ENCODE peak calls at places on chromosomes 2 and 18, in six cellular contexts. V, K, J, G, P and T are unnamed samples. For H3K36me3, the result is how much of the 10 kb centered on the place peaks cover.

GRCh38 chr2:166126014-166126639 is 1.7 kb downstream of the SCN1A start:
- DNase-seq in V (peak), G (no peak), J (no peak), K (no peak), P (no peak), T (no peak)

GRCh38 chr18:59848002-59848401 is 51.8 kb upstream of the PMAIP1 start:
- DNase-seq in P (no peak), G (no peak), J (no peak), K (no peak), V (no peak), T (no peak)

GRCh38 chr2:233691443-233692433 is 952 bp upstream of the UGT1A6 start:
- DNase-seq in J (no peak), G (no peak), V (no peak), K (no peak), P (no peak), T (no peak)

GRCh38 chr2:134367915-134368911 is 114.3 kb downstream of the MGAT5 start:
- DNase-seq in K (no peak), V (no peak), P (peak), J (peak), G (peak), T (no peak)

GRCh38 chr18:58195278-58195721 is 151.3 kb downstream of the NEDD4L start:
- DNase-seq in G (no peak), P (no peak), J (no peak), K (no peak), V (peak), T (peak)

GRCh38 chr2:158297606-158298005 is 158.9 kb downstream of the CCDC148 start:
- DNase-seq in G (no peak), V (no peak), P (no peak), K (no peak), J (no peak), T (no peak)

GRCh38 chr2:9594361-9595063 is 36.3 kb downstream of the YWHAQ start:
- DNase-seq in G (peak), K (peak), V (no peak), J (no peak), P (peak), T (no peak)

GRCh38 chr2:175282300-175282699 is 100.8 kb upstream of the ATP5MC3 start:
- DNase-seq in P (peak), K (peak), V (no peak), G (peak), J (no peak), T (peak)

GRCh38 chr18:24274822-24275221 is 122.8 kb downstream of the OSBPL1A start:
- DNase-seq in P (no peak), G (no peak), V (peak), K (no peak), J (no peak), T (no peak)

GRCh38 chr2:64143154-64144056 is 815 bp downstream of the PELI1 start:
- DNase-seq in K (peak), P (peak), G (peak), J (peak), V (peak), T (peak)

GRCh38 chr2:100073110-100073509 is 69.3 kb downstream of the AFF3 start:
- DNase-seq in P (no peak), V (no peak), K (no peak), J (no peak), G (no peak), T (no peak)

GRCh38 chr2:128235581-128235980 is 83.1 kb downstream of the HS6ST1 start:
- DNase-seq in J (no peak), P (no peak), V (no peak), K (no peak), G (no peak), T (no peak)

GRCh38 chr2:31244101-31244500 is 10.1 kb downstream of the EHD3 start:
- DNase-seq in G (no peak), V (no peak), P (no peak), J (no peak), K (no peak), T (no peak)

GRCh38 chr18:71707985-71708500 is 836.1 kb downstream of the CBLN2 start:
- DNase-seq in K (no peak), G (no peak), P (no peak), V (no peak), J (no peak), T (no peak)

GRCh38 chr2:209613941-209614340 is 157.7 kb upstream of the UNC80 start:
- DNase-seq in P (no peak), G (no peak), J (no peak), V (no peak), K (peak), T (no peak)

GRCh38 chr2:12918841-12919445 is 202.2 kb downstream of the TRIB2 start:
- DNase-seq in J (no peak), P (no peak), K (no peak), V (peak), G (peak), T (no peak)

GRCh38 chr2:152541712-152542111 is 175.5 kb downstream of the PRPF40A start:
- DNase-seq in V (no peak), K (no peak), P (no peak), J (no peak), G (no peak), T (no peak)

GRCh38 chr2:225171350-225171749 is 129.1 kb upstream of the DOCK10 start:
- DNase-seq in K (no peak), G (no peak), J (no peak), V (no peak), P (no peak), T (no peak)

GRCh38 chr2:288002-288742 is at the start of gene ALKAL2:
- DNase-seq in G (no peak), K (peak), J (no peak), P (no peak), V (peak), T (peak)

GRCh38 chr2:141392517-141393213 is 738.2 kb downstream of the LRP1B start:
- DNase-seq in J (no peak), K (peak), P (peak), G (peak), V (no peak), T (no peak)

GRCh38 chr2:97763176-97763845 is 49.9 kb downstream of the ZAP70 start:
- DNase-seq in K (no peak), V (no peak), J (no peak), P (no peak), G (peak), T (no peak)

GRCh38 chr2:186126181-186126580 is 359.9 kb upstream of the ZC3H15 start:
- DNase-seq in G (no peak), V (no peak), K (no peak), P (no peak), J (no peak), T (no peak)

GRCh38 chr2:161965994-161966393 is 108.0 kb downstream of the DPP4 start:
- DNase-seq in J (no peak), G (peak), K (no peak), V (no peak), P (no peak), T (no peak)

GRCh38 chr2:3574155-3574554 is 905 bp upstream of the RPS7 start:
- DNase-seq in V (no peak), J (no peak), G (no peak), P (no peak), K (no peak), T (no peak)

GRCh38 chr2:15812187-15812830 is 128.0 kb upstream of the MYCN start:
- DNase-seq in K (no peak), V (no peak), J (no peak), G (no peak), P (no peak), T (no peak)

GRCh38 chr2:207202645-207203044 is 36.9 kb upstream of the KLF7 start:
- DNase-seq in P (peak), V (no peak), K (no peak), J (peak), G (peak), T (no peak)

GRCh38 chr2:33475381-33476099 is 909 bp upstream of the RASGRP3 start:
- DNase-seq in K (peak), V (peak), G (peak), P (peak), J (peak), T (peak)

GRCh38 chr2:164287041-164287440 is 334.2 kb downstream of the GRB14 start:
- DNase-seq in V (no peak), P (no peak), J (no peak), K (no peak), G (no peak), T (no peak)

GRCh38 chr2:168814939-168815907 is 12.8 kb downstream of the NOSTRIN start:
- DNase-seq in K (no peak), V (no peak), J (no peak), P (no peak), G (no peak), T (no peak)

GRCh38 chr2:20080839-20081348 is 29.5 kb upstream of the LAPTM4A start:
- DNase-seq in P (no peak), K (no peak), J (no peak), G (no peak), V (no peak), T (no peak)

GRCh38 chr2:241797441-241798080 is 11.4 kb upstream of the NEU4 start:
- DNase-seq in J (no peak), P (no peak), K (no peak), G (no peak), V (peak), T (no peak)

GRCh38 chr2:156918410-156918809 is 339.1 kb upstream of the GALNT5 start:
- DNase-seq in J (no peak), P (peak), G (peak), K (peak), V (no peak), T (no peak)

GRCh38 chr2:3739313-3739712 is 35.9 kb downstream of the DCDC2C start:
- DNase-seq in K (no peak), P (no peak), V (no peak), J (no peak), G (no peak), T (no peak)

GRCh38 chr2:24466871-24467870 is 23.9 kb upstream of the NCOA1 start:
- DNase-seq in J (no peak), G (no peak), V (no peak), P (no peak), K (no peak), T (no peak)

GRCh38 chr2:41668529-41668928 is 379.3 kb upstream of the PKDCC start:
- DNase-seq in G (no peak), K (no peak), P (no peak), J (no peak), V (no peak), T (no peak)

GRCh38 chr2:43034242-43034619 is 192.2 kb downstream of the ZFP36L2 start:
- DNase-seq in V (no peak), G (no peak), K (no peak), P (no peak), J (no peak), T (no peak)

GRCh38 chr2:184554736-184555135 is 43.6 kb upstream of the ZNF804A start:
- DNase-seq in K (peak), J (no peak), P (no peak), G (peak), V (no peak), T (no peak)

GRCh38 chr2:194223173-194223670 is 1433.8 kb upstream of the SLC39A10 start:
- DNase-seq in K (no peak), V (no peak), J (no peak), G (no peak), P (no peak), T (no peak)

GRCh38 chr18:74541703-74542555 is 7.6 kb downstream of the CNDP1 start:
- DNase-seq in P (no peak), J (no peak), V (no peak), G (no peak), K (no peak), T (no peak)

GRCh38 chr2:27322766-27323591 is at the start of gene MPV17:
- DNase-seq in K (peak), G (peak), V (peak), J (peak), P (peak), T (peak)

GRCh38 chr2:27322301-27322765 is 564 bp downstream of the MPV17 start:
- DNase-seq in G (peak), V (peak), K (no peak), J (peak), P (no peak), T (no peak)

GRCh38 chr2:27324720-27325119 is 1.8 kb upstream of the MPV17 start:
- DNase-seq in P (no peak), K (no peak), G (no peak), J (no peak), V (no peak), T (no peak)

GRCh38 chr2:27323592-27324285 is 842 bp upstream of the MPV17 start:
- DNase-seq in J (no peak), K (no peak), V (peak), P (no peak), G (no peak), T (no peak)

DNA sequence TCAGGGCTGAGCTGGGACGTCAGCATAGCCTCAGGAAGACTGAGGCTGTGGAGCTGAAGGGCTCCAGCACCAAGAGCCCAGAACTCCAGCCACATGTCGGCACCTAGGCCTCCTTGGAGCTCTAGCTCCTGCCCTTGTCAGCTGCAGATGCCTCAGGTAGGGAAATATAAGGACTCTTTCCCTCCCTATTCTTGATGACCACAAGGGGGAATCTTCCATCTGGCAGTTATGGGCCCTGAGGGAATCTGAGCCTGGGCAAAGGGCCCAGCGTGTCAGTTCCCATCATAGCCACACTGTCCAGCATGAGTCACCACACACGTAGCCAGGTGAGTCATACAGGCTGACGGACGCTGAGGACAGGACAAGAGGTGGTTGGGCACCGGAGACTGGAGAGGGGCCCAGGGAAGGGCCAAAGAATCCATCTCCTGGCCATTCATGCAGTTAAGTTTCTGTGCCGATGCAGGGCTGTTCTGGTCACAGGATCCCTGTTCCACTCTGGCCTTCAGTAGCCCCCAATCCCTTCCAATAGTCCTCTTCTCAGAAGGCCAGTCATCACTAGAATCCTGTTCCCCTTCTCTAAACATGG is 1.8 kb downstream of the MPV17 start:
- DNase-seq in G (peak), V (peak), P (peak), J (no peak), K (peak), T (no peak)
- H3K4me3 ChIP-seq in G (peak), V (no peak), P (no peak), J (no peak), K (no peak), T (no peak)

GRCh38 chr18:28125051-28125450 is 51.9 kb downstream of the CDH2 start:
- DNase-seq in J (no peak), G (no peak), K (no peak), V (no peak), P (no peak), T (no peak)

GRCh38 chr18:28127228-28127627 is 49.7 kb downstream of the CDH2 start:
- DNase-seq in G (no peak), J (no peak), P (no peak), K (no peak), V (no peak), T (no peak)

GRCh38 chr18:28126768-28127167 is 50.2 kb downstream of the CDH2 start:
- DNase-seq in J (no peak), P (no peak), G (no peak), K (no peak), V (no peak), T (no peak)

GRCh38 chr18:28123401-28124030 is 53.4 kb downstream of the CDH2 start:
- DNase-seq in K (no peak), J (no peak), G (no peak), P (no peak), V (no peak), T (no peak)

DNA sequence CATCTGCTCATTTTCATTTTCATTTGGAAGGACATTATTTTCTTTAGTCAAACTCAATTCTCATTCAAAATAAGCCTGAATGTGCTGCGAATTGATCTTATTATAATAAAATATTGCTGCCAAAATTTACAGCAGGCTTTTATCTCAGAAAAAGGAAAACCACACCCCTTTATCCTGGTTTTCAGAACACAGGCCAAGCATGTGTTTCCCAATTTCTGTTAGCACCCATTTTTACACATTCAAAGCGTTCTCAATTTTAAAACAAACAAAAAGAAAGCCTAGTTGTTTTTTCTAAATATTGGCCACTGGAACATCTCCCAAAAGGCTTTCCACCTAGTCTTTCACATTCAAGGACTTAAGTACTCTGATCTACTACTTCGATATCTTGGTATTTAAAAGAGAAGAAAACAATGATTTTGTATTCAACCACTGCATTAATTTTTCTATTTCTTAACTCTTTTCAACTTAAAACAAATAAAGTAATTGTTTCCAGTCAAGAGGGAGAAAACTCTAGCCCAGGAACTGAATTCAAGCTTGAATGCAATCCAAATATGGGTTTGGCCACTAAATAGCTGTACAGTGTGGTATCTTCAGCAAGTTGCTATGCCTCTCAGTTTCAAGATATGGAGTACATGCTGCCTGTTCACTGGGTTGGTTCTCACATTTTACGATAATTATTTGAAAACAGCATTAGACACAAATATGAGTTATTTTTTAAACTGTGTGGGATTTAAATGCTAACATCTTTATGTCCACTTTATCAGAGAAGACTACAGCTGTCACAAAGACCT is 52.5 kb downstream of the CDH2 start:
- DNase-seq in V (no peak), J (no peak), P (peak), K (no peak), G (no peak), T (no peak)
- H3K27ac ChIP-seq in V (no peak), J (no peak), P (no peak), K (no peak), G (no peak), T (no peak)

GRCh38 chr2:144405313-144405710 is 114.6 kb downstream of the ZEB2 start:
- DNase-seq in J (no peak), V (no peak), K (no peak), G (no peak), P (no peak), T (no peak)
- H3K36me3 ChIP-seq in J (under half), V (under half), K (under half), G (under half), P (under half), T (under half)

GRCh38 chr18:50279752-50280151 is 1.6 kb downstream of the MBD1 start:
- DNase-seq in K (no peak), V (no peak), J (no peak), P (no peak), G (no peak), T (no peak)
- H3K4me3 ChIP-seq in K (no peak), V (peak), J (no peak), P (no peak), G (no peak), T (peak)

GRCh38 chr2:36659218-36659617 is 37.3 kb upstream of the VIT start:
- DNase-seq in P (no peak), V (no peak), J (no peak), K (no peak), G (no peak), T (no peak)

GRCh38 chr2:36662638-36663037 is 33.9 kb upstream of the VIT start:
- DNase-seq in P (no peak), K (no peak), J (no peak), V (no peak), G (no peak), T (no peak)

GRCh38 chr2:36658277-36658748 is 38.2 kb upstream of the VIT start:
- DNase-seq in G (no peak), J (no peak), K (no peak), P (no peak), V (no peak), T (no peak)

GRCh38 chr2:36657703-36658102 is 38.8 kb upstream of the VIT start:
- DNase-seq in J (no peak), K (no peak), V (no peak), P (no peak), G (no peak), T (no peak)

DNA sequence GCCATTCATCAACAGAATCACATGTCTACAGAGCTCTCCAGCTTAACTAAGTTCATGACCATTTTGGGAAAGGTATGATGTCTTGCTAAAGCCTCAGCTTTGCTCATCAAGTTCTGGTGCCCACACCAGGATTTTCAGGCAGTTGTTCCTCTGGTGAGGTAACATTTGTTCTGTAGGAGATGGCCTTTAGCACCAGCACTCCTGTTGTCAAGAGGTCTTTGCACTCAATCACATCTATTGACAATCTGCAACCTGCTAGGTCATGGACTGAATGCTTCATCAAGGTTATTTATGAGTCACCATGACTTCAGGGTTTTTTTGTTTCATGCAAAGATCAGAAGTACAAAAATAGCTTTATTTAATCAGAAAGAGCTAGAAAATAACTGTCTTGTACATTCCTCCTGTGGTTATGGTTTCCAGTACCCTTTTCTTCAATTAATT is 36.6 kb upstream of the VIT start:
- DNase-seq in J (no peak), P (peak), G (peak), K (peak), V (no peak), T (no peak)
- H3K27ac ChIP-seq in J (no peak), P (no peak), G (no peak), K (peak), V (no peak), T (no peak)

DNA sequence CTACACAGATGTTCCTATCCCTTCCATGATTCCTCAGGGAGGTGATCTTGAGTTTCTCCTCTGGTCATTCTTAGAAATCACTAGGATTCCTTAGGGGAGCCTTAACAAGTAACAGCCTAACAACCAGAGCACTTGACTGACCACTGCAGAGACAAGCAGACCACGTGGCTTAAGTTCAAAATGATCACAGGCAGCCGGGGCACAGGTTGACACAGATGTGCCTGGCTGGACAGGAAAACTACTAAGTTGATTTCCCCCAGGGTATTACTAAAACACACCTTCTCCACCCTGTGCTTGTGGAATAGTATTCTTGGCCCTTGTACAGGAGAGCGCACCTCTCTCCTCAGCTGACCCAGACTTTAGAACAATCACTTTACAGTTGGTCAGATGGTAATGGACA is 29.9 kb downstream of the ST3GAL5 start:
- DNase-seq in J (no peak), V (no peak), K (no peak), P (no peak), G (no peak), T (no peak)
- H3K36me3 ChIP-seq in J (under half), V (half or more), K (half or more), P (under half), G (under half), T (under half)